ENCODE peak calls at places on chromosomes 1 and 21, in four cellular contexts. U is GM12878, L is K562, O is H1. I is an unnamed sample.

GRCh38 chr1:151831605-151832004 is at the start of gene RORC:
- DNase-seq in U (no peak), L (no peak), O (no peak), I (no peak)

GRCh38 chr1:239349699-239350098 is 36.7 kb upstream of the CHRM3 start:
- DNase-seq in U (no peak), L (no peak), O (no peak), I (no peak)

GRCh38 chr1:178506669-178507068 is 6.2 kb upstream of the TEX35 start:
- DNase-seq in U (no peak), L (peak), O (no peak), I (no peak)

GRCh38 chr21:27647401-27647800 is 680.5 kb upstream of the ADAMTS5 start:
- DNase-seq in U (no peak), L (no peak), O (no peak), I (no peak)

GRCh38 chr1:234533975-234534876 is 55.2 kb upstream of the TARBP1 start:
- DNase-seq in U (no peak), L (no peak), O (no peak), I (no peak)

GRCh38 chr1:224632381-224632871 is 16.3 kb downstream of the CNIH3 start:
- DNase-seq in U (no peak), L (no peak), O (no peak), I (no peak)

GRCh38 chr1:221961532-221962292 is 219.8 kb upstream of the DUSP10 start:
- DNase-seq in U (peak), L (peak), O (no peak), I (peak)

GRCh38 chr1:11059166-11059989 is 440 bp downstream of the SRM start:
- DNase-seq in U (no peak), L (peak), O (peak), I (no peak)

GRCh38 chr1:56925193-56925592 is 40.6 kb downstream of the C8B start:
- DNase-seq in U (no peak), L (no peak), O (no peak), I (no peak)

GRCh38 chr1:238951809-238952208 is 434.6 kb upstream of the CHRM3 start:
- DNase-seq in U (no peak), L (no peak), O (no peak), I (no peak)

GRCh38 chr1:14413809-14414208 is 184.7 kb upstream of the KAZN start:
- DNase-seq in U (no peak), L (no peak), O (no peak), I (no peak)

GRCh38 chr1:109759513-109760334 is 4.0 kb downstream of the EPS8L3 start:
- DNase-seq in U (no peak), L (no peak), O (peak), I (no peak)

GRCh38 chr1:193700710-193701355 is 514.4 kb upstream of the B3GALT2 start:
- DNase-seq in U (no peak), L (no peak), O (no peak), I (peak)

GRCh38 chr1:206472454-206472853 is 2.2 kb downstream of the IKBKE start:
- DNase-seq in U (no peak), L (peak), O (no peak), I (no peak)

GRCh38 chr1:225318706-225319575 is 108.9 kb downstream of the LBR start:
- DNase-seq in U (peak), L (peak), O (no peak), I (peak)

GRCh38 chr1:67256291-67257172 is 51.1 kb upstream of the IL12RB2 start:
- DNase-seq in U (no peak), L (no peak), O (no peak), I (no peak)

GRCh38 chr1:30414086-30414850 is 309.1 kb downstream of the MATN1 start:
- DNase-seq in U (no peak), L (no peak), O (peak), I (no peak)

GRCh38 chr21:36433011-36433709 is 46.8 kb downstream of the CLDN14 start:
- DNase-seq in U (no peak), L (no peak), O (no peak), I (no peak)

GRCh38 chr1:216034506-216034905 is 388.7 kb downstream of the USH2A start:
- DNase-seq in U (no peak), L (no peak), O (no peak), I (no peak)

GRCh38 chr1:33515112-33515511 is 42.7 kb downstream of the ZSCAN20 start:
- DNase-seq in U (no peak), L (no peak), O (no peak), I (no peak)

GRCh38 chr1:155909894-155910293 is 1.3 kb downstream of the RIT1 start:
- DNase-seq in U (no peak), L (peak), O (no peak), I (no peak)

GRCh38 chr1:203628185-203628996 is 1.8 kb downstream of the ATP2B4 start:
- DNase-seq in U (no peak), L (no peak), O (peak), I (no peak)

GRCh38 chr1:58441699-58442098 is 104.8 kb downstream of the OMA1 start:
- DNase-seq in U (no peak), L (no peak), O (no peak), I (no peak)

GRCh38 chr1:27596261-27596660 is 7.7 kb downstream of the AHDC1 start:
- DNase-seq in U (no peak), L (no peak), O (no peak), I (no peak)

GRCh38 chr1:53166912-53167311 is 24.5 kb upstream of the SLC1A7 start:
- DNase-seq in U (no peak), L (no peak), O (no peak), I (no peak)

GRCh38 chr1:94532077-94532476 is 9.5 kb downstream of the F3 start:
- DNase-seq in U (no peak), L (no peak), O (no peak), I (no peak)

GRCh38 chr1:82161651-82162238 is 361.0 kb downstream of the ADGRL2 start:
- DNase-seq in U (no peak), L (no peak), O (no peak), I (no peak)

GRCh38 chr1:85884372-85885035 is 176.3 kb upstream of the ZNHIT6 start:
- DNase-seq in U (no peak), L (peak), O (no peak), I (no peak)

GRCh38 chr1:239456788-239457187 is 70.4 kb downstream of the CHRM3 start:
- DNase-seq in U (no peak), L (no peak), O (no peak), I (no peak)

GRCh38 chr1:231428392-231428791 is 6.3 kb upstream of the EGLN1 start:
- DNase-seq in U (no peak), L (no peak), O (no peak), I (no peak)

GRCh38 chr1:212396638-212397037 is 18.0 kb downstream of the PACC1 start:
- DNase-seq in U (no peak), L (no peak), O (no peak), I (no peak)

GRCh38 chr21:42590431-42591131 is 62.8 kb upstream of the PDE9A start:
- DNase-seq in U (no peak), L (no peak), O (no peak), I (no peak)

GRCh38 chr1:107965112-107965991 is at the start of gene VAV3:
- DNase-seq in U (no peak), L (no peak), O (peak), I (no peak)

GRCh38 chr1:231512147-231512698 is 16.2 kb upstream of the TSNAX start:
- DNase-seq in U (peak), L (no peak), O (no peak), I (peak)

GRCh38 chr1:21378705-21379494 is 61.0 kb upstream of the NBPF3 start:
- DNase-seq in U (no peak), L (peak), O (no peak), I (no peak)

GRCh38 chr1:26391450-26391849 is 18.9 kb upstream of the ZNF683 start:
- DNase-seq in U (no peak), L (peak), O (no peak), I (peak)

GRCh38 chr1:14852301-14852700 is 253.8 kb downstream of the KAZN start:
- DNase-seq in U (no peak), L (no peak), O (no peak), I (no peak)

GRCh38 chr21:33479679-33480480 is at the start of gene TMEM50B:
- DNase-seq in U (peak), L (peak), O (peak), I (peak)

GRCh38 chr21:33478182-33478581 is 1.6 kb downstream of the TMEM50B start:
- DNase-seq in U (no peak), L (peak), O (no peak), I (no peak)

GRCh38 chr21:33478858-33479678 is 706 bp downstream of the TMEM50B start:
- DNase-seq in U (no peak), L (peak), O (peak), I (no peak)

GRCh38 chr21:33480481-33481103 is 818 bp upstream of the TMEM50B start:
- DNase-seq in U (no peak), L (no peak), O (no peak), I (no peak)

DNA sequence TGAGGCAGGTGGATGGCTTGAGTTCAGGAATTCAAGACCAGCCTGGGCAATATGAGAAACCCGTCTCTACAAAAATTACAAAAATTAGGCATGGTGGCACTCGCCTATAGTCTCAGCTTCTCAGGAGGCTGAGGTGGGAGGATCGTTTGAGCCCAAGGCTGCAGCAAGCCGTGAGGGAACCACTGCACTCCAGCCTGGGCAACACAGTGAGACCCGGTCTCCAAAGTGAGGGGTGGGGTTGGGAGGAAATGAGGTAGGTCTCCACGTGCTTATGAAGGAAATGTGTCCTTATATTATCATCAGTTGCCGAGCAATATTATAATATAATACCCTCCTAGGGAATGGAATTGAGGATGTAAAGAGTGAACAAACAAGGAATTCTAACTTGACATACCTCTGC is 2.7 kb downstream of the TMEM50B start:
- DNase-seq in U (no peak), L (no peak), O (no peak), I (no peak)
- TF ChIP-seq EGR1 in U (no peak), L (no peak), O (no peak), I (no peak)

GRCh38 chr1:31787261-31787660 is 23.1 kb upstream of the ADGRB2 start:
- DNase-seq in U (no peak), L (no peak), O (no peak), I (no peak)
- H2AFZ ChIP-seq in U (peak), L (peak), O (no peak), I (no peak)

DNA sequence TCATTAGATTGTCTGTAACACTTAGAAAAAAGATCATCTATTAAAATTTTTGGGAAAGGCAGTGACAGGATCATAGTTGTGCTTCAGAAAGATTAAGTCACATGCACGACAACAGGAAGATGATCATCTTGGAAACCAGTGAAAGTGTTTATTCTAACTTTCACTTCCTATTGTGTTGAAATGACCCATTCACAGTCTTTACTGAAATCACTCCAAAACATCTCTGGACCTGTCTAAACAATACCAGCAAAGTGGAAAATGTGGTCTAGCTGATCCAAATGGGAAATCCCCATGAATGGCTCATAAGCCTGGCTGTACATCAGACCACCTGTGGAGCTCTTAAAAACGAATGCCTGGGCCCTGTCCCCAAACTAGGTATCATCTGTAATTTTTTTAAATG is 111.1 kb upstream of the ETV3 start:
- DNase-seq in U (peak), L (no peak), O (no peak), I (no peak)
- TF ChIP-seq SIN3A in U (no peak), L (no peak), O (no peak), I (no peak)

GRCh38 chr1:19010995-19011696 is 54.7 kb upstream of the IFFO2 start:
- DNase-seq in U (peak), L (peak), O (no peak), I (peak)
- TF ChIP-seq EGR1 in U (no peak), L (no peak), O (no peak), I (no peak)

GRCh38 chr1:167880570-167880969 is 33.4 kb downstream of the ADCY10 start:
- DNase-seq in U (no peak), L (peak), O (no peak), I (no peak)
- H2AFZ ChIP-seq in U (no peak), L (peak), O (no peak), I (no peak)

GRCh38 chr1:24920155-24920925 is 9.7 kb downstream of the RUNX3 start:
- DNase-seq in U (no peak), L (peak), O (no peak), I (no peak)
- TF ChIP-seq SIN3A in U (no peak), L (no peak), O (no peak), I (no peak)